ENCODE peak calls at places on chromosomes 16 and 17, in eight cellular contexts. V is activated CD4-positive, alpha-beta T cell treated with anti-CD3 and anti-CD28 coated beads, Interleukin-2, amount 10 ng/mL, durations not matched to agents 7 days and 5 days; Z is endothelial cell of umbilical vein; H is A549; F is pancreas; Y is RKO; I is WTC11; C is BJ. A is an unnamed sample.

GRCh38 chr16:74852500-74852875 is 77.9 kb upstream of the FA2H start:
- DNase-seq in V (no peak), I (no peak), Z (no peak), C (no peak), Y (no peak), H (no peak), F (no peak), A (no peak)

GRCh38 chr16:31190061-31190460 is 10.1 kb downstream of the FUS start:
- DNase-seq in I (no peak), C (no peak), V (no peak), Z (no peak), H (no peak), Y (no peak), F (no peak), A (no peak)

GRCh38 chr17:79082311-79083190 is 7.9 kb downstream of the ENGASE start:
- DNase-seq in Z (peak), V (peak), Y (no peak), H (peak), C (no peak), F (peak), I (peak), A (peak)

GRCh38 chr17:35943537-35943936 is at the start of gene LYZL6:
- DNase-seq in V (no peak), Z (no peak), F (no peak), H (no peak), I (no peak), C (no peak), Y (no peak), A (no peak)

GRCh38 chr17:52762147-52762793 is 603.8 kb upstream of the CA10 start:
- DNase-seq in V (no peak), F (no peak), Z (no peak), C (no peak), H (no peak), I (no peak), Y (no peak), A (no peak)

GRCh38 chr16:73214825-73215481 is 167.0 kb upstream of the ZFHX3 start:
- DNase-seq in F (no peak), Y (no peak), I (no peak), Z (no peak), V (no peak), H (no peak), C (peak), A (no peak)

GRCh38 chr16:50448981-50449380 is 80.2 kb upstream of the BRD7 start:
- DNase-seq in C (no peak), Z (no peak), Y (no peak), H (no peak), I (no peak), V (no peak), F (no peak), A (no peak)

GRCh38 chr16:88897696-88898425 is 31.4 kb upstream of the PABPN1L start:
- DNase-seq in I (no peak), C (no peak), Y (no peak), F (no peak), H (no peak), Z (no peak), V (no peak), A (no peak)

GRCh38 chr16:87265261-87265660 is 51.9 kb downstream of the C16orf95 start:
- DNase-seq in I (no peak), H (no peak), F (no peak), V (no peak), Y (no peak), Z (no peak), C (no peak), A (no peak)

GRCh38 chr16:83549836-83550569 is 257.8 kb upstream of the HSBP1 start:
- DNase-seq in F (no peak), Y (no peak), C (no peak), I (peak), H (no peak), V (no peak), Z (no peak), A (peak)

GRCh38 chr17:72183194-72183685 is 62.4 kb downstream of the SOX9 start:
- DNase-seq in H (peak), V (no peak), F (no peak), C (no peak), Y (no peak), Z (no peak), I (no peak), A (no peak)

GRCh38 chr17:66676421-66676820 is 158.5 kb upstream of the CACNG5 start:
- DNase-seq in H (peak), C (no peak), F (peak), V (no peak), Y (no peak), I (no peak), Z (no peak), A (no peak)

GRCh38 chr16:49352923-49353322 is 20.7 kb upstream of the C16orf78 start:
- DNase-seq in H (peak), Y (no peak), I (peak), C (no peak), Z (no peak), V (no peak), F (no peak), A (peak)

GRCh38 chr16:27318399-27319256 is 4.9 kb downstream of the IL4R start:
- DNase-seq in I (peak), V (peak), C (no peak), F (no peak), Z (no peak), H (no peak), Y (no peak), A (no peak)

GRCh38 chr17:83151442-83152220 is 72.2 kb downstream of the METRNL start:
- DNase-seq in V (no peak), Z (no peak), C (peak), H (no peak), I (no peak), F (no peak), Y (no peak), A (no peak)

GRCh38 chr17:35080536-35080935 is 17.0 kb upstream of the RFFL start:
- DNase-seq in C (no peak), Y (no peak), I (no peak), F (no peak), H (no peak), V (peak), Z (no peak), A (no peak)